ENCODE peak calls at places on chromosomes 12 and 14, in seven cellular contexts. One of them, this sample, is unnamed.

GRCh38 chr12:84804691-84805473 is 107.7 kb downstream of the SLC6A15 start:
- DNase-seq in GM04503: no peak
- DNase-seq in dorsolateral prefrontal cortex: no peak
- DNase-seq in endodermal cell: no peak
- DNase-seq in activated CD8-positive, alpha-beta T cell treated with anti-CD3 and anti-CD28 coated beads, Interleukin-2, amount 10 ng/mL, durations not matched to agents 7 days and 5 days: no peak
- DNase-seq in AG20443: no peak
- DNase-seq in GM19239: no peak
- DNase-seq in this sample: no peak

GRCh38 chr12:10849425-10849878 is at the start of gene PRR4:
- DNase-seq in GM04503: no peak
- DNase-seq in dorsolateral prefrontal cortex: no peak
- DNase-seq in endodermal cell: no peak
- DNase-seq in activated CD8-positive, alpha-beta T cell treated with anti-CD3 and anti-CD28 coated beads, Interleukin-2, amount 10 ng/mL, durations not matched to agents 7 days and 5 days: peak
- DNase-seq in AG20443: no peak
- DNase-seq in GM19239: no peak
- DNase-seq in this sample: no peak

GRCh38 chr12:79934309-79935020 is 432 bp downstream of the PPP1R12A start:
- DNase-seq in GM04503: no peak
- DNase-seq in dorsolateral prefrontal cortex: peak
- DNase-seq in endodermal cell: peak
- DNase-seq in activated CD8-positive, alpha-beta T cell treated with anti-CD3 and anti-CD28 coated beads, Interleukin-2, amount 10 ng/mL, durations not matched to agents 7 days and 5 days: peak
- DNase-seq in AG20443: peak
- DNase-seq in GM19239: no peak
- DNase-seq in this sample: peak

GRCh38 chr12:84599539-84599938 is 313.1 kb downstream of the SLC6A15 start:
- DNase-seq in GM04503: peak
- DNase-seq in dorsolateral prefrontal cortex: no peak
- DNase-seq in endodermal cell: no peak
- DNase-seq in activated CD8-positive, alpha-beta T cell treated with anti-CD3 and anti-CD28 coated beads, Interleukin-2, amount 10 ng/mL, durations not matched to agents 7 days and 5 days: no peak
- DNase-seq in AG20443: peak
- DNase-seq in GM19239: no peak
- DNase-seq in this sample: no peak

GRCh38 chr14:87152701-87153100 is 840.3 kb downstream of the GALC start:
- DNase-seq in GM04503: no peak
- DNase-seq in dorsolateral prefrontal cortex: no peak
- DNase-seq in endodermal cell: peak
- DNase-seq in activated CD8-positive, alpha-beta T cell treated with anti-CD3 and anti-CD28 coated beads, Interleukin-2, amount 10 ng/mL, durations not matched to agents 7 days and 5 days: no peak
- DNase-seq in AG20443: no peak
- DNase-seq in GM19239: no peak
- DNase-seq in this sample: no peak

GRCh38 chr12:52201520-52201839 is 9.7 kb upstream of the KRT80 start:
- DNase-seq in GM04503: no peak
- DNase-seq in dorsolateral prefrontal cortex: no peak
- DNase-seq in endodermal cell: no peak
- DNase-seq in activated CD8-positive, alpha-beta T cell treated with anti-CD3 and anti-CD28 coated beads, Interleukin-2, amount 10 ng/mL, durations not matched to agents 7 days and 5 days: no peak
- DNase-seq in AG20443: no peak
- DNase-seq in GM19239: no peak
- DNase-seq in this sample: no peak

GRCh38 chr12:1003600-1004271 is 12.7 kb downstream of the ERC1 start:
- DNase-seq in GM04503: no peak
- DNase-seq in dorsolateral prefrontal cortex: no peak
- DNase-seq in endodermal cell: peak
- DNase-seq in activated CD8-positive, alpha-beta T cell treated with anti-CD3 and anti-CD28 coated beads, Interleukin-2, amount 10 ng/mL, durations not matched to agents 7 days and 5 days: no peak
- DNase-seq in AG20443: no peak
- DNase-seq in GM19239: no peak
- DNase-seq in this sample: no peak

GRCh38 chr14:62117718-62118164 is 355.5 kb downstream of the SNAPC1 start:
- DNase-seq in GM04503: no peak
- DNase-seq in dorsolateral prefrontal cortex: no peak
- DNase-seq in endodermal cell: no peak
- DNase-seq in activated CD8-positive, alpha-beta T cell treated with anti-CD3 and anti-CD28 coated beads, Interleukin-2, amount 10 ng/mL, durations not matched to agents 7 days and 5 days: no peak
- DNase-seq in AG20443: no peak
- DNase-seq in GM19239: no peak
- DNase-seq in this sample: no peak

GRCh38 chr14:68359862-68360552 is 432.9 kb downstream of the ZFP36L1 start:
- DNase-seq in GM04503: peak
- DNase-seq in dorsolateral prefrontal cortex: no peak
- DNase-seq in endodermal cell: no peak
- DNase-seq in activated CD8-positive, alpha-beta T cell treated with anti-CD3 and anti-CD28 coated beads, Interleukin-2, amount 10 ng/mL, durations not matched to agents 7 days and 5 days: no peak
- DNase-seq in AG20443: peak
- DNase-seq in GM19239: no peak
- DNase-seq in this sample: peak

GRCh38 chr12:73210574-73211204 is 938.5 kb downstream of the TRHDE start:
- DNase-seq in GM04503: no peak
- DNase-seq in dorsolateral prefrontal cortex: no peak
- DNase-seq in endodermal cell: no peak
- DNase-seq in activated CD8-positive, alpha-beta T cell treated with anti-CD3 and anti-CD28 coated beads, Interleukin-2, amount 10 ng/mL, durations not matched to agents 7 days and 5 days: no peak
- DNase-seq in AG20443: no peak
- DNase-seq in GM19239: no peak
- DNase-seq in this sample: no peak

GRCh38 chr12:132836803-132837331 is 8.2 kb upstream of the GOLGA3 start:
- DNase-seq in GM04503: no peak
- DNase-seq in dorsolateral prefrontal cortex: no peak
- DNase-seq in endodermal cell: no peak
- DNase-seq in activated CD8-positive, alpha-beta T cell treated with anti-CD3 and anti-CD28 coated beads, Interleukin-2, amount 10 ng/mL, durations not matched to agents 7 days and 5 days: no peak
- DNase-seq in AG20443: no peak
- DNase-seq in GM19239: no peak
- DNase-seq in this sample: no peak